ENCODE peak calls at places on chromosomes 11 and 22, in four cellular contexts. One of them, this sample, is unnamed.

GRCh38 chr11:122731500-122731913 is 76.0 kb downstream of the UBASH3B start:
- DNase-seq in GM12878: no peak
- DNase-seq in endothelial cell of umbilical vein: no peak
- DNase-seq in IMR-90: peak
- DNase-seq in this sample: no peak

GRCh38 chr22:29704528-29705285 is 15.1 kb upstream of the CABP7 start:
- DNase-seq in GM12878: no peak
- DNase-seq in endothelial cell of umbilical vein: no peak
- DNase-seq in IMR-90: peak
- DNase-seq in this sample: no peak

GRCh38 chr11:59247535-59248227 is 35.0 kb upstream of the MPEG1 start:
- DNase-seq in GM12878: no peak
- DNase-seq in endothelial cell of umbilical vein: no peak
- DNase-seq in IMR-90: peak
- DNase-seq in this sample: no peak

GRCh38 chr22:38262051-38262795 is 10.6 kb downstream of the TMEM184B start:
- DNase-seq in GM12878: no peak
- DNase-seq in endothelial cell of umbilical vein: peak
- DNase-seq in IMR-90: no peak
- DNase-seq in this sample: peak

GRCh38 chr22:19763141-19764049 is 2.8 kb downstream of the TBX1 start:
- DNase-seq in GM12878: no peak
- DNase-seq in endothelial cell of umbilical vein: no peak
- DNase-seq in IMR-90: no peak
- DNase-seq in this sample: no peak

GRCh38 chr22:35904332-35904692 is 124.3 kb downstream of the RBFOX2 start:
- DNase-seq in GM12878: no peak
- DNase-seq in endothelial cell of umbilical vein: no peak
- DNase-seq in IMR-90: no peak
- DNase-seq in this sample: no peak

GRCh38 chr11:10540546-10540914 is 457 bp downstream of the RNF141 start:
- DNase-seq in GM12878: no peak
- DNase-seq in endothelial cell of umbilical vein: peak
- DNase-seq in IMR-90: peak
- DNase-seq in this sample: no peak

GRCh38 chr11:67572747-67573419 is 10.7 kb upstream of the GSTP1 start:
- DNase-seq in GM12878: no peak
- DNase-seq in endothelial cell of umbilical vein: peak
- DNase-seq in IMR-90: peak
- DNase-seq in this sample: peak

GRCh38 chr22:27978875-27979274 is 59.8 kb upstream of the PITPNB start:
- DNase-seq in GM12878: no peak
- DNase-seq in endothelial cell of umbilical vein: no peak
- DNase-seq in IMR-90: no peak
- DNase-seq in this sample: no peak

GRCh38 chr22:26894766-26895485 is 237.5 kb downstream of the MIAT start:
- DNase-seq in GM12878: no peak
- DNase-seq in endothelial cell of umbilical vein: peak
- DNase-seq in IMR-90: peak
- DNase-seq in this sample: no peak

GRCh38 chr11:83674498-83674897 is 388.3 kb upstream of the CCDC90B start:
- DNase-seq in GM12878: no peak
- DNase-seq in endothelial cell of umbilical vein: no peak
- DNase-seq in IMR-90: no peak
- DNase-seq in this sample: no peak

GRCh38 chr11:117010808-117011540 is 87.3 kb downstream of the SIK3 start:
- DNase-seq in GM12878: no peak
- DNase-seq in endothelial cell of umbilical vein: peak
- DNase-seq in IMR-90: peak
- DNase-seq in this sample: no peak

GRCh38 chr11:27471067-27471587 is 1.5 kb downstream of the LGR4 start:
- DNase-seq in GM12878: no peak
- DNase-seq in endothelial cell of umbilical vein: no peak
- DNase-seq in IMR-90: no peak
- DNase-seq in this sample: no peak

GRCh38 chr11:13152736-13153541 is 124.7 kb upstream of the BMAL1 start:
- DNase-seq in GM12878: no peak
- DNase-seq in endothelial cell of umbilical vein: peak
- DNase-seq in IMR-90: peak
- DNase-seq in this sample: peak

GRCh38 chr11:103241574-103241973 is 132.3 kb downstream of the DYNC2H1 start:
- DNase-seq in GM12878: no peak
- DNase-seq in endothelial cell of umbilical vein: no peak
- DNase-seq in IMR-90: no peak
- DNase-seq in this sample: no peak

GRCh38 chr11:134543144-134544044 is 131.4 kb upstream of the B3GAT1 start:
- DNase-seq in GM12878: no peak
- DNase-seq in endothelial cell of umbilical vein: no peak
- DNase-seq in IMR-90: no peak
- DNase-seq in this sample: no peak

GRCh38 chr11:94785509-94785908 is 17.4 kb downstream of the AMOTL1 start:
- DNase-seq in GM12878: no peak
- DNase-seq in endothelial cell of umbilical vein: peak
- DNase-seq in IMR-90: no peak
- DNase-seq in this sample: no peak

GRCh38 chr22:42596376-42596775 is 18.3 kb downstream of the POLDIP3 start:
- DNase-seq in GM12878: no peak
- DNase-seq in endothelial cell of umbilical vein: no peak
- DNase-seq in IMR-90: no peak
- DNase-seq in this sample: no peak

GRCh38 chr11:77138106-77138649 is 10.1 kb downstream of the MYO7A start:
- DNase-seq in GM12878: no peak
- DNase-seq in endothelial cell of umbilical vein: no peak
- DNase-seq in IMR-90: no peak
- DNase-seq in this sample: no peak

GRCh38 chr11:119315139-119316016 is 1.6 kb downstream of the MCAM start:
- DNase-seq in GM12878: no peak
- DNase-seq in endothelial cell of umbilical vein: peak
- DNase-seq in IMR-90: no peak
- DNase-seq in this sample: no peak

GRCh38 chr11:18063131-18063530 is 17.1 kb upstream of the TPH1 start:
- DNase-seq in GM12878: no peak
- DNase-seq in endothelial cell of umbilical vein: no peak
- DNase-seq in IMR-90: no peak
- DNase-seq in this sample: no peak

GRCh38 chr11:111393096-111393495 is 14.0 kb upstream of the POU2AF1 start:
- DNase-seq in GM12878: no peak
- DNase-seq in endothelial cell of umbilical vein: no peak
- DNase-seq in IMR-90: no peak
- DNase-seq in this sample: no peak

GRCh38 chr11:78188809-78189724 is at the start of gene USP35:
- DNase-seq in GM12878: no peak
- DNase-seq in endothelial cell of umbilical vein: no peak
- DNase-seq in IMR-90: no peak
- DNase-seq in this sample: no peak

GRCh38 chr11:69799582-69799981 is 19.6 kb downstream of the FGF3 start:
- DNase-seq in GM12878: no peak
- DNase-seq in endothelial cell of umbilical vein: peak
- DNase-seq in IMR-90: peak
- DNase-seq in this sample: peak

GRCh38 chr11:39365809-39366436 is 2093.5 kb downstream of the LRRC4C start:
- DNase-seq in GM12878: no peak
- DNase-seq in endothelial cell of umbilical vein: no peak
- DNase-seq in IMR-90: no peak
- DNase-seq in this sample: no peak

GRCh38 chr22:47888807-47889206 is 1126.4 kb downstream of the TBC1D22A start:
- DNase-seq in GM12878: no peak
- DNase-seq in endothelial cell of umbilical vein: no peak
- DNase-seq in IMR-90: no peak
- DNase-seq in this sample: no peak

GRCh38 chr11:28529540-28530410 is 421.6 kb downstream of the METTL15 start:
- DNase-seq in GM12878: no peak
- DNase-seq in endothelial cell of umbilical vein: peak
- DNase-seq in IMR-90: peak
- DNase-seq in this sample: peak

GRCh38 chr11:101363706-101364275 is 220.0 kb downstream of the TRPC6 start:
- DNase-seq in GM12878: no peak
- DNase-seq in endothelial cell of umbilical vein: no peak
- DNase-seq in IMR-90: no peak
- DNase-seq in this sample: no peak

GRCh38 chr11:59801981-59802638 is 8.5 kb downstream of the MRPL16 start:
- DNase-seq in GM12878: no peak
- DNase-seq in endothelial cell of umbilical vein: peak
- DNase-seq in IMR-90: peak
- DNase-seq in this sample: no peak

GRCh38 chr11:102346748-102347525 is at the start of gene BIRC2:
- DNase-seq in GM12878: peak
- DNase-seq in endothelial cell of umbilical vein: peak
- DNase-seq in IMR-90: peak
- DNase-seq in this sample: peak

GRCh38 chr22:47398491-47398890 is 636.0 kb downstream of the TBC1D22A start:
- DNase-seq in GM12878: no peak
- DNase-seq in endothelial cell of umbilical vein: no peak
- DNase-seq in IMR-90: no peak
- DNase-seq in this sample: no peak

GRCh38 chr22:19524170-19525115 is at the start of gene CLDN5:
- DNase-seq in GM12878: no peak
- DNase-seq in endothelial cell of umbilical vein: peak
- DNase-seq in IMR-90: no peak
- DNase-seq in this sample: peak

GRCh38 chr11:128892866-128893565 is 1.9 kb downstream of the KCNJ5 start:
- DNase-seq in GM12878: no peak
- DNase-seq in endothelial cell of umbilical vein: no peak
- DNase-seq in IMR-90: no peak
- DNase-seq in this sample: no peak

GRCh38 chr11:12087075-12087775 is 23.2 kb upstream of the MICAL2 start:
- DNase-seq in GM12878: no peak
- DNase-seq in endothelial cell of umbilical vein: peak
- DNase-seq in IMR-90: peak
- DNase-seq in this sample: peak

GRCh38 chr11:36377759-36378553 is 81.9 kb downstream of the PRR5L start:
- DNase-seq in GM12878: no peak
- DNase-seq in endothelial cell of umbilical vein: no peak
- DNase-seq in IMR-90: no peak
- DNase-seq in this sample: no peak

GRCh38 chr11:61529537-61530225 is 21.1 kb downstream of the LRRC10B start:
- DNase-seq in GM12878: no peak
- DNase-seq in endothelial cell of umbilical vein: no peak
- DNase-seq in IMR-90: no peak
- DNase-seq in this sample: no peak
- TF ChIP-seq FOS in GM12878: no peak
- TF ChIP-seq FOS in endothelial cell of umbilical vein: no peak
- TF ChIP-seq FOS in IMR-90: no peak
- TF ChIP-seq FOS in this sample: no peak

GRCh38 chr22:44668190-44668885 is 33.7 kb upstream of the PRR5 start:
- DNase-seq in GM12878: no peak
- DNase-seq in endothelial cell of umbilical vein: no peak
- DNase-seq in IMR-90: no peak
- DNase-seq in this sample: peak

GRCh38 chr22:44667276-44667675 is 34.7 kb upstream of the PRR5 start:
- DNase-seq in GM12878: no peak
- DNase-seq in endothelial cell of umbilical vein: no peak
- DNase-seq in IMR-90: no peak
- DNase-seq in this sample: no peak

GRCh38 chr22:44666207-44666585 is 35.8 kb upstream of the PRR5 start:
- DNase-seq in GM12878: no peak
- DNase-seq in endothelial cell of umbilical vein: no peak
- DNase-seq in IMR-90: no peak
- DNase-seq in this sample: no peak

GRCh38 chr22:44668886-44669724 is 32.9 kb upstream of the PRR5 start:
- DNase-seq in GM12878: no peak
- DNase-seq in endothelial cell of umbilical vein: no peak
- DNase-seq in IMR-90: no peak
- DNase-seq in this sample: peak

GRCh38 chr22:44667829-44668189 is 34.2 kb upstream of the PRR5 start:
- DNase-seq in GM12878: no peak
- DNase-seq in endothelial cell of umbilical vein: no peak
- DNase-seq in IMR-90: no peak
- DNase-seq in this sample: no peak
- TF ChIP-seq FOS in GM12878: no peak
- TF ChIP-seq FOS in endothelial cell of umbilical vein: no peak
- TF ChIP-seq FOS in IMR-90: no peak
- TF ChIP-seq FOS in this sample: no peak

GRCh38 chr11:118295199-118295598 is 9.3 kb upstream of the CD3E start:
- DNase-seq in GM12878: no peak
- DNase-seq in endothelial cell of umbilical vein: no peak
- DNase-seq in IMR-90: no peak
- DNase-seq in this sample: no peak

GRCh38 chr11:118289411-118289810 is 15.1 kb upstream of the CD3E start:
- DNase-seq in GM12878: no peak
- DNase-seq in endothelial cell of umbilical vein: no peak
- DNase-seq in IMR-90: no peak
- DNase-seq in this sample: no peak

GRCh38 chr11:118290923-118291322 is 13.6 kb upstream of the CD3E start:
- DNase-seq in GM12878: no peak
- DNase-seq in endothelial cell of umbilical vein: peak
- DNase-seq in IMR-90: no peak
- DNase-seq in this sample: no peak

GRCh38 chr11:118294053-118294452 is 10.5 kb upstream of the CD3E start:
- DNase-seq in GM12878: no peak
- DNase-seq in endothelial cell of umbilical vein: no peak
- DNase-seq in IMR-90: no peak
- DNase-seq in this sample: no peak

GRCh38 chr11:118291453-118291852 is 13.1 kb upstream of the CD3E start:
- DNase-seq in GM12878: no peak
- DNase-seq in endothelial cell of umbilical vein: no peak
- DNase-seq in IMR-90: no peak
- DNase-seq in this sample: no peak
- TF ChIP-seq FOS in GM12878: no peak
- TF ChIP-seq FOS in endothelial cell of umbilical vein: no peak
- TF ChIP-seq FOS in IMR-90: no peak
- TF ChIP-seq FOS in this sample: no peak

GRCh38 chr11:126546694-126547093 is 191.2 kb downstream of the ST3GAL4 start:
- DNase-seq in GM12878: no peak
- DNase-seq in endothelial cell of umbilical vein: no peak
- DNase-seq in IMR-90: no peak
- DNase-seq in this sample: no peak

GRCh38 chr11:126547161-126547560 is 191.7 kb downstream of the ST3GAL4 start:
- DNase-seq in GM12878: no peak
- DNase-seq in endothelial cell of umbilical vein: no peak
- DNase-seq in IMR-90: peak
- DNase-seq in this sample: no peak

GRCh38 chr11:126545057-126545555 is 189.6 kb downstream of the ST3GAL4 start:
- DNase-seq in GM12878: no peak
- DNase-seq in endothelial cell of umbilical vein: no peak
- DNase-seq in IMR-90: no peak
- DNase-seq in this sample: no peak

GRCh38 chr11:126547691-126548090 is 192.2 kb downstream of the ST3GAL4 start:
- DNase-seq in GM12878: no peak
- DNase-seq in endothelial cell of umbilical vein: no peak
- DNase-seq in IMR-90: peak
- DNase-seq in this sample: no peak

GRCh38 chr11:126546191-126546590 is 190.7 kb downstream of the ST3GAL4 start:
- DNase-seq in GM12878: no peak
- DNase-seq in endothelial cell of umbilical vein: no peak
- DNase-seq in IMR-90: peak
- DNase-seq in this sample: no peak
- TF ChIP-seq FOS in GM12878: no peak
- TF ChIP-seq FOS in endothelial cell of umbilical vein: no peak
- TF ChIP-seq FOS in IMR-90: no peak
- TF ChIP-seq FOS in this sample: no peak

This sample was measured in K562.